ENCODE peak calls at places on chromosomes 7 and 10, in five cellular contexts. R is C1 segment of cervical spinal cord; B is non-pigmented ciliary epithelial cell; Q is activated effector memory CD4-positive, alpha-beta T cell treated with Interleukin-2 at 50 U/mL for 16 hours; V is GM19239. Z is an unnamed sample.

GRCh38 chr7:55224810-55225209 is 140.3 kb upstream of the LANCL2 start:
- DNase-seq in R (no peak), B (no peak), Q (no peak), V (no peak), Z (no peak)

GRCh38 chr7:118175751-118176150 is 8.2 kb upstream of the LSM8 start:
- DNase-seq in R (no peak), B (no peak), Q (no peak), V (no peak), Z (no peak)

GRCh38 chr7:157703131-157703530 is 366.3 kb downstream of the DNAJB6 start:
- DNase-seq in R (no peak), B (no peak), Q (no peak), V (no peak), Z (no peak)

GRCh38 chr7:12158334-12159060 is 52.6 kb upstream of the TMEM106B start:
- DNase-seq in R (no peak), B (peak), Q (no peak), V (no peak), Z (no peak)

GRCh38 chr7:34438436-34438835 is 219.6 kb upstream of the NPSR1 start:
- DNase-seq in R (no peak), B (no peak), Q (no peak), V (no peak), Z (no peak)

GRCh38 chr7:47191876-47192291 is 390.0 kb downstream of the TNS3 start:
- DNase-seq in R (peak), B (no peak), Q (no peak), V (no peak), Z (no peak)

GRCh38 chr7:129569811-129570215 is 41.7 kb upstream of the NRF1 start:
- DNase-seq in R (no peak), B (peak), Q (no peak), V (no peak), Z (no peak)

GRCh38 chr7:106138776-106139175 is 26.7 kb upstream of the SYPL1 start:
- DNase-seq in R (no peak), B (no peak), Q (no peak), V (no peak), Z (no peak)

GRCh38 chr7:77538186-77538907 is 1.3 kb downstream of the PTPN12 start:
- DNase-seq in R (peak), B (peak), Q (no peak), V (no peak), Z (peak)

GRCh38 chr10:127694580-127695193 is 42.3 kb upstream of the FOXI2 start:
- DNase-seq in R (no peak), B (no peak), Q (no peak), V (peak), Z (peak)

GRCh38 chr7:99955247-99955646 is 20.6 kb downstream of the AZGP1 start:
- DNase-seq in R (no peak), B (no peak), Q (no peak), V (no peak), Z (no peak)

GRCh38 chr10:14486777-14487510 is 156.2 kb upstream of the FRMD4A start:
- DNase-seq in R (no peak), B (no peak), Q (no peak), V (no peak), Z (no peak)

GRCh38 chr10:48476279-48476982 is 128.4 kb downstream of the ARHGAP22 start:
- DNase-seq in R (no peak), B (no peak), Q (no peak), V (no peak), Z (no peak)

GRCh38 chr10:69217119-69217754 is 2.9 kb upstream of the HKDC1 start:
- DNase-seq in R (no peak), B (peak), Q (no peak), V (no peak), Z (no peak)

GRCh38 chr10:76150139-76150885 is 718.9 kb downstream of the LRMDA start:
- DNase-seq in R (no peak), B (no peak), Q (no peak), V (no peak), Z (no peak)

GRCh38 chr7:1193593-1194424 is 33.8 kb upstream of the ZFAND2A start:
- DNase-seq in R (peak), B (no peak), Q (no peak), V (no peak), Z (no peak)

GRCh38 chr7:43618073-43618472 is 35.2 kb downstream of the STK17A start:
- DNase-seq in R (no peak), B (no peak), Q (no peak), V (no peak), Z (no peak)

GRCh38 chr7:116786791-116787443 is 75.5 kb upstream of the CAPZA2 start:
- DNase-seq in R (no peak), B (no peak), Q (no peak), V (peak), Z (peak)

GRCh38 chr7:23117841-23118240 is 12.3 kb downstream of the KLHL7 start:
- DNase-seq in R (no peak), B (no peak), Q (no peak), V (no peak), Z (no peak)

GRCh38 chr10:101570764-101571572 is 17.1 kb downstream of the POLL start:
- DNase-seq in R (no peak), B (no peak), Q (no peak), V (no peak), Z (no peak)